ENCODE peak calls at places on chromosome 14, in nine cellular contexts. H, B, O, I, K, N, X, P and D are unnamed samples.
A peak's percentile ranks its signal among the peaks of the same experiment; 100 is the strongest.

GRCh38 chr14:20498622-20499021 is 6.7 kb upstream of the RNASE10 start:
- DNase-seq in I (no peak), P (no peak), K (no peak), H (no peak), O (no peak), X (no peak), B (no peak), N (no peak), D (no peak)

GRCh38 chr14:43877351-43877900 is 629.7 kb downstream of the FSCB start:
- DNase-seq in B (peak; percentile 58), I (no peak), N (no peak), X (no peak), K (no peak), O (no peak), P (no peak), H (no peak), D (no peak)

GRCh38 chr14:69606258-69606657 is 5.1 kb upstream of the SUSD6 start:
- DNase-seq in N (no peak), O (no peak), I (peak; percentile 65), B (no peak), K (no peak), P (peak; percentile 63), H (no peak), X (no peak), D (no peak)

GRCh38 chr14:102795060-102795925 is 18.0 kb downstream of the TRAF3 start:
- DNase-seq in I (peak; percentile 83), P (no peak), X (peak; percentile 39), O (no peak), B (no peak), H (peak; percentile 92), N (peak; percentile 29), K (peak; percentile 54), D (no peak)

GRCh38 chr14:101716956-101717662 is 44.4 kb upstream of the PPP2R5C start:
- DNase-seq in K (peak; percentile 4), N (no peak), I (no peak), O (peak; percentile 66), B (no peak), P (no peak), H (peak; percentile 21), X (no peak), D (no peak)

GRCh38 chr14:24189059-24189375 is 401 bp upstream of the IPO4 start:
- DNase-seq in P (no peak), X (no peak), O (no peak), B (no peak), N (no peak), H (no peak), I (no peak), K (no peak), D (no peak)

GRCh38 chr14:65211341-65211987 is 109.1 kb upstream of the MAX start:
- DNase-seq in N (no peak), P (no peak), B (no peak), H (peak; percentile 72), K (no peak), X (no peak), O (no peak), I (peak; percentile 29), D (no peak)

GRCh38 chr14:22918519-22918808 is 485 bp downstream of the RBM23 start:
- DNase-seq in P (no peak), B (no peak), I (no peak), H (no peak), O (no peak), N (no peak), X (no peak), K (no peak), D (no peak)

DNA sequence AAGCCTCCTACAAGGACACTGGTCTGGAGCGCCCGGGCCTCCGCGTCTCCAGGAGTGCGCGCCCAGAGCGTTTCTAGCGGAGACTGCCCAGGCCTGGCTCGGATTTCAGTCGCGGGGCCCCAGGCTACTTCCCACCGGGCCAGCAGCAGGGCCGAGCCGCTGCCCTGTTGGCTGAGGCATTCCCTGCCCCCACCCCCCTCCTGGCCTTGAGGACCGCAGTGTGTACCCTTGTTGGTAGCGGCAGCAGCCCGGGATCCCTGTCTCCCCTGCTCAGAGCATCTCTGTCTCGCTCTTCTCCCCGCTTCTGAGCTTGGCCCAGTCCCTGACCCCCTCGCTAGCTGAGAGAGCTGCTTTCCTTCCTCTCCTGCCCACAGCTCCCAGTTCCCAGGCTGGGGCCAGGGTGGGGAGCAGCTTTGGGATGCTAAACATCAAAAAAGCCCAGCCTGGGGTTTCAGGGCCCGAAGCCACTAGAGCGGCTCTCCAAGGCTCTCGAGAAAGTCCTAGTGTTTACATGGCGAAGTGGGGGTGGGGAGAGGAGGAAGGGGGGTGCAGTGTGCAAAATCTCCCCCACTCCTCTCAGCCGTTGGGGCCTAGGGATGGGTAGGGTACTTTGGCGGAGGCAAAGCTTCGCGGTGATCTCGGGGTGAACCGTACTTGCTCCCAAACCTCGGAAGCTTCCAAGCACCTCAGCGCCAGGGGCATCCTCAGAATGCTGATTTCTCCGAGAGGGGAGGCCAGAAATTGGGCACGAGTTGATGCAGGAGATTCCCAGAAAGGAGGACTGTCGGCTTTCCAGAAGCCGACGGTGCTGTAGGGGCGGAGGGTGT is 6.4 kb downstream of the NKX2-1 start:
- DNase-seq in H (no peak), O (no peak), P (no peak), I (no peak), K (no peak), X (no peak), N (no peak), B (no peak), D (no peak)
- H3K27me3 ChIP-seq in H (peaks cover 33% of the 10 kb centered on the region), O (peaks cover 99% of the 10 kb centered on the region), P (peaks cover 36% of the 10 kb centered on the region), I (peaks cover 97% of the 10 kb centered on the region), K (peaks cover 6% of the 10 kb centered on the region), X (peaks cover 2% of the 10 kb centered on the region), N (peaks cover 62% of the 10 kb centered on the region), B (no peaks in the 10 kb centered on the region), D (peaks cover 91% of the 10 kb centered on the region)

GRCh38 chr14:52926994-52927393 is 23.9 kb downstream of the FERMT2 start:
- DNase-seq in B (no peak), H (peak; percentile 59), P (no peak), I (no peak), O (no peak), K (no peak), N (no peak), X (no peak), D (no peak)

GRCh38 chr14:52922656-52923055 is 28.2 kb downstream of the FERMT2 start:
- DNase-seq in N (no peak), B (no peak), H (no peak), P (no peak), I (no peak), X (no peak), K (no peak), O (no peak), D (no peak)

GRCh38 chr14:52922059-52922458 is 28.8 kb downstream of the FERMT2 start:
- DNase-seq in I (no peak), X (no peak), K (no peak), P (no peak), O (no peak), B (no peak), H (no peak), N (no peak), D (peak; percentile 11)

GRCh38 chr14:52919971-52920370 is 30.9 kb downstream of the FERMT2 start:
- DNase-seq in P (no peak), O (no peak), H (peak; percentile 39), N (no peak), X (no peak), K (no peak), I (no peak), B (no peak), D (no peak)

DNA sequence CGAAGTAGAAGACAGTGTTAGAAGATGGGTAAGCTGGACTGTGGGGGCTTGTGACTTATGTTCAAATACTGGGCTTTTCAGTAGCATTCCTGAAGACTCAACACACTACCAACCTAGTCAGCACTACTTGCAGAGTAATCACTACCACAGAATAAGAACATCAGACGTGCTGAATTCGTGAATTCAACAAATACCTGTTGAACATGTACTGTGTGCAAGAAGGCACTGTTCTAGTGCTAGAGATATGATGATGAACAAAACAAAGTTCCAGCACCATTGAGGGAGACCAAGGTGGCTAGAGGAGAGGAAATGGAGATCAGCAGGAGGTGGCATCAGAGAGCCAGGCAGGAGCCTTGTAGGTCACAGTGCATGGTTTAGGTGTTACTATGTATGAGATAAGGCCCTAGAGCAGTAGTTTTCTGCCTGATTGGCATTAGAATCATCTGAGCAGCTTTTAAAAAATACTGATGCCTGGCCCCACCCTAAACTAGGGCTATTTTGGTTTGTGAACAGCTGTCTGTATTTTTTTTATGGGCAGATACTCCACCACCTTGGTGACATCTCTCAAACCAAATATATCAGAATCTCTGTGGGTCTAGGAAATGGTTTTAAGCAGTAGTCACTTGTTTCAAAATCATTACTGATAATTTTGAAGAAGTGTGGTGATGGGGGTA is 26.8 kb downstream of the FERMT2 start:
- DNase-seq in B (no peak), I (no peak), X (no peak), H (no peak), N (no peak), K (no peak), P (no peak), O (no peak), D (no peak)
- TF ChIP-seq CTCF in B (peak; percentile 13), I (no peak), X (no peak), H (peak; percentile 8), N (no peak), K (no peak), P (no peak), O (no peak), D (peak; percentile 53)

GRCh38 chr14:28771168-28771567 is 4.6 kb downstream of the FOXG1 start:
- DNase-seq in P (no peak), O (no peak), H (no peak), X (no peak), B (no peak), K (no peak), I (no peak), N (no peak), D (no peak)
- H3K27me3 ChIP-seq in P (peaks cover 30% of the 10 kb centered on the region), O (peaks cover 84% of the 10 kb centered on the region), H (peaks cover 47% of the 10 kb centered on the region), X (no peaks in the 10 kb centered on the region), B (no peaks in the 10 kb centered on the region), K (peaks cover 27% of the 10 kb centered on the region), I (peaks cover 92% of the 10 kb centered on the region), N (peaks cover 83% of the 10 kb centered on the region), D (no peaks in the 10 kb centered on the region)

GRCh38 chr14:89903340-89903965 is 51.1 kb downstream of the EFCAB11 start:
- DNase-seq in B (no peak), P (no peak), I (no peak), H (no peak), X (no peak), N (no peak), K (no peak), O (no peak), D (no peak)

GRCh38 chr14:89906000-89906399 is 48.5 kb downstream of the EFCAB11 start:
- DNase-seq in X (no peak), N (no peak), I (no peak), P (no peak), K (no peak), H (no peak), B (no peak), O (no peak), D (no peak)

GRCh38 chr14:89902876-89903275 is 51.7 kb downstream of the EFCAB11 start:
- DNase-seq in B (no peak), I (no peak), P (no peak), K (no peak), O (no peak), X (no peak), N (no peak), H (no peak), D (no peak)

GRCh38 chr14:89900822-89901221 is 53.7 kb downstream of the EFCAB11 start:
- DNase-seq in X (no peak), P (no peak), N (no peak), H (no peak), B (no peak), K (no peak), O (no peak), I (no peak), D (no peak)

DNA sequence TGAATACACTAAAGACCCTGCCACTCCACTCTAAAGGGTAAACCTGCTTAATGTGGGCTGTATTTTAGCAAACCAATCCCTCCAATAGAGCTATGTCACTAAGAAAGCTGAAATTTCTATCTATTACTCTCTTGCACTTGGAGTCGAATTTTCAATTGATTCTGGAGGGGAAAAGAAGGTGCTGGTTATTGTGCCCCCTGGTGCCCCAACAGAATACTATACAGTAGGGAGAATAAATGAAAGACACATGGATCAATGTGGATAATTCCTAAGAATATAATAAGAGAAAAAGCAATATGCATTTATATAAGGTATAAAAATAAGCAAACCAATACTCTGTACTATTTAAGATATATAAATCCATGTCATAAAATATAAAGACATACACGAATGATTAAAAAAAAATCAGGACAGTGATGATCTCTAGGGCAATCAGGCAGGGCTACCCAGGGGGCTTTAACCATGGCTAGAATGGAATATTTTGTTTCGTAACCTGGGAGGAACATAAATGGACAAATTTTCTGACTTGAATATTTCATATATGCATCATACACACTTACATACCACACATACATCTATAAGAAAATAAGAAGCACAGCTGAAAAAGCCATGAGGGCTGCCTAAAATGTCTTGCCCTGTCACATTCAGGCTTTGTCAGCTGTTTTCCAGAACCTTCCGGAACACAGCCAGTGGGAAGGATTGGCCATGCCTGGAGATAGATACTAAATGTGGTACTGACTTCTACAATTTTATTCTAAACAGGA is 54.4 kb downstream of the EFCAB11 start:
- DNase-seq in K (no peak), H (no peak), P (no peak), O (no peak), I (peak; percentile 20), X (no peak), N (no peak), B (peak; percentile 11), D (peak; percentile 18)
- TF ChIP-seq CTCF in K (no peak), H (peak; percentile 16), P (peak; percentile 54), O (peak; percentile 51), I (peak; percentile 53), X (no peak), N (peak; percentile 25), B (peak; percentile 47), D (peak; percentile 35)